ENCODE peak calls at places on chromosomes 5 and 9, in four cellular contexts. B is HFF-Myc, D is transverse colon, X is neural progenitor cell. Q is an unnamed sample.

GRCh38 chr9:131995382-131995781 is 84.3 kb downstream of the MED27 start:
- DNase-seq in D (no peak), B (no peak), X (no peak), Q (peak)

GRCh38 chr5:125073090-125073489 is 326.7 kb upstream of the ZNF608 start:
- DNase-seq in B (no peak), X (no peak), D (no peak), Q (no peak)

GRCh38 chr5:136212252-136212721 is 19.3 kb upstream of the SMIM32 start:
- DNase-seq in X (peak), D (peak), B (peak), Q (peak)

GRCh38 chr5:1288439-1289335 is 6.2 kb downstream of the TERT start:
- DNase-seq in X (no peak), D (no peak), B (no peak), Q (no peak)

GRCh38 chr9:93674580-93675335 is 98.4 kb downstream of the PHF2 start:
- DNase-seq in B (no peak), D (no peak), X (no peak), Q (no peak)

GRCh38 chr5:38263983-38264382 is 5.6 kb downstream of the EGFLAM start:
- DNase-seq in D (no peak), X (no peak), B (no peak), Q (no peak)

GRCh38 chr9:108622467-108622866 is 233.3 kb downstream of the ACTL7B start:
- DNase-seq in D (no peak), X (no peak), B (no peak), Q (peak)

GRCh38 chr5:167633931-167634341 is 657.5 kb upstream of the WWC1 start:
- DNase-seq in X (no peak), B (no peak), D (no peak), Q (peak)

GRCh38 chr5:65395526-65396155 is 86.1 kb downstream of the ADAMTS6 start:
- DNase-seq in D (no peak), X (no peak), B (no peak), Q (peak)

GRCh38 chr5:884345-885126 is 8.1 kb downstream of the BRD9 start:
- DNase-seq in X (no peak), B (no peak), D (no peak), Q (no peak)

GRCh38 chr5:38258319-38259061 is at the start of gene EGFLAM:
- DNase-seq in X (peak), D (no peak), B (no peak), Q (peak)

GRCh38 chr5:75051217-75051751 is 1.1 kb downstream of the GCNT4 start:
- DNase-seq in X (no peak), D (peak), B (no peak), Q (no peak)

GRCh38 chr5:23411200-23411599 is 96.2 kb upstream of the PRDM9 start:
- DNase-seq in D (no peak), X (no peak), B (no peak), Q (no peak)

GRCh38 chr5:77588175-77588574 is 50.3 kb downstream of the OTP start:
- DNase-seq in X (no peak), B (no peak), D (no peak), Q (no peak)

GRCh38 chr5:81852277-81853004 is 101.5 kb upstream of the SSBP2 start:
- DNase-seq in B (peak), X (peak), D (peak), Q (no peak)

DNA sequence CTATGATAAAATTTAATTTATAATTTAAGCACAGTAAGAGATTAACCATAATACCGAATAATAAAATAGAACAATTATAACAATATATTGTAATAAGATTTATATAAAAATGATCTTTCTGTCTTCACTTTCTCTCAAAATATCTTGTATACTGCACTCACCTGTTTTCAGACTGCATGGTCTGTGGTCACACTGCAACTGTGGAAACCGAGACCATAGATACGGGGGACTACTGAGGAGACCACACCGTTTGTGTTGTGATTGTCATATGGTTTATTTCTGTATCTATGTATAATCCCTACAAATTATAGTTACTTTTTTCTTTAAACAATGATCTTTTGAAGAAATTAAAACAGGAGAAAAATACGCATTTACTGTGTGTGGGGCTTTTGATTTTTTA is 78.8 kb upstream of the TNFAIP8 start:
- DNase-seq in B (no peak), D (no peak), X (no peak), Q (no peak)
- H3K4me3 ChIP-seq in B (no peak), D (no peak), X (no peak), Q (no peak)

GRCh38 chr5:139383275-139383992 is at the start of gene SLC23A1:
- DNase-seq in D (peak), B (no peak), X (no peak), Q (no peak)

GRCh38 chr5:139383993-139384590 is 995 bp upstream of the SLC23A1 start:
- DNase-seq in D (no peak), B (no peak), X (no peak), Q (no peak)

GRCh38 chr5:139386039-139386438 is 2.9 kb upstream of the SLC23A1 start:
- DNase-seq in B (no peak), X (no peak), D (no peak), Q (peak)

GRCh38 chr5:139384591-139385051 is 1.5 kb upstream of the SLC23A1 start:
- DNase-seq in B (no peak), D (no peak), X (no peak), Q (no peak)

GRCh38 chr5:139385061-139385889 is 2.2 kb upstream of the SLC23A1 start:
- DNase-seq in X (no peak), D (peak), B (no peak), Q (peak)
- TF ChIP-seq CTCF in X (no peak), D (peak), B (no peak), Q (no peak)

GRCh38 chr5:178120661-178121357 is 7.5 kb downstream of the N4BP3 start:
- DNase-seq in B (peak), X (peak), D (peak), Q (peak)
- H3K4me3 ChIP-seq in B (no peak), X (no peak), D (peak), Q (no peak)

DNA sequence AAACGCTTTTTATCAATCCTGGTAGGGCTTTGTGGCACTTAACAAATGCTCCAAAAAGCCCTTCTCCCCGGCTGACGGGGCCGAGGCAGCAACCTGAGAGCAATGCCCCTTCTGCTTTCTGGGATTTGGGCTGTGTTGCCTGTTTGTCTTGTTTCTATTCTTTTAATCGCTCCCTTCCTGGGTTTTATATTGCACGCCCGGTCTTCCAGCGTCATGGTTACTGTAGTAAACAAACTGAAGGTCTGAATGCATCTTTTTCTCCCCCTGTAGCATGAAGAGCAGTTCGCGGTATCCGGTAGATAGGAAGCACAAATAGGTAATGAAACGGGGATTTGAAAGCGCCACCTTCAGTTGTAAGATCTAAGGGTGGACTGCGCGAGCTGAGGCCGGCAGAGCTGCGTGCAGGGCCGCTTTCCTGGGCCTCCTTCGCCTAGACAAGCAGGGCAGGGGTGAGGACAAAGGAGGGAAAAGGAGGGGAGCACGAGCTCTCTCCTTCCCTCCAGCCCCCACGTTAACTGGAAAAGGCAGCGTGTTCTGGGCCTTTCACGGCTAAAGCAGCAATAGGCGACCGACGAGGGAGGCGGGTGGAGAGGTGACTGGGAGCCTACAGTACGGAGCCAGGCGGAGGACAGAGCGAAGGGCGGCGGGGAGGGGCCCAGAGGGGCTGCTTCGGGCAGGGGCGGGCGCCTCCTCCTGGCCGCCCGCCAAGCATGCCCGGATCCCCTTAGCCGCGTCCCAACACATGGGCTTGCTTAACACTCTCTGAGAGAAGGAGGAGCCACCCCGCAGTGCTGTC is 49.3 kb upstream of the ZNF366 start:
- DNase-seq in D (peak), B (peak), X (peak), Q (peak)
- TF ChIP-seq CTCF in D (no peak), B (no peak), X (peak), Q (peak)

GRCh38 chr5:148145916-148146315 is 22.4 kb upstream of the SPINK14 start:
- DNase-seq in D (peak), B (no peak), X (no peak), Q (peak)
- H3K4me3 ChIP-seq in D (no peak), B (no peak), X (no peak), Q (no peak)

Q was measured in epithelial cell of esophagus.